ENCODE peak calls at places on chromosomes 4 and X, in ten cellular contexts. M is thoracic aorta; W is PC-3; K is astrocyte of the spinal cord; S is CD4-positive, alpha-beta T cell; R is keratinocyte; X is lower leg skin; G is mesothelial cell of epicardium; V is left ventricle myocardium inferior; H is MCF 10A. F is an unnamed sample.
A peak's percentile ranks its signal among the peaks of the same experiment; 100 is the strongest.

GRCh38 chr4:169724251-169724650 is 33.5 kb downstream of the HPF1 start:
- DNase-seq in M (no peak), W (no peak), K (peak; percentile 33), S (no peak), R (no peak), X (no peak), G (no peak), V (no peak), H (peak; percentile 26), F (peak; percentile 44)

GRCh38 chr4:189656551-189657165 is 284.0 kb upstream of the FRG1 start:
- DNase-seq in M (no peak), W (no peak), K (no peak), S (no peak), R (no peak), X (no peak), G (no peak), V (no peak), H (no peak), F (no peak)

GRCh38 chr4:99457676-99458075 is 22.5 kb upstream of the ADH7 start:
- DNase-seq in M (no peak), W (no peak), K (no peak), S (no peak), R (no peak), X (no peak), G (no peak), V (no peak), H (no peak), F (no peak)

GRCh38 chr4:13509442-13509841 is 25.3 kb upstream of the RAB28 start:
- DNase-seq in M (no peak), W (no peak), K (no peak), S (no peak), R (no peak), X (no peak), G (no peak), V (no peak), H (no peak), F (no peak)

GRCh38 chr4:185782523-185782922 is 29.5 kb downstream of the SORBS2 start:
- DNase-seq in M (no peak), W (peak; percentile 86), K (peak; percentile 40), S (no peak), R (no peak), X (no peak), G (no peak), V (no peak), H (no peak), F (no peak)

GRCh38 chr4:52015366-52015765 is 4.8 kb downstream of the LRRC66 start:
- DNase-seq in M (no peak), W (peak; percentile 46), K (no peak), S (no peak), R (no peak), X (no peak), G (no peak), V (no peak), H (peak; percentile 6), F (no peak)

GRCh38 chr4:103012085-103012484 is 7.4 kb downstream of the SLC9B1 start:
- DNase-seq in M (no peak), W (peak; percentile 55), K (peak; percentile 67), S (no peak), R (no peak), X (no peak), G (no peak), V (no peak), H (peak; percentile 70), F (peak; percentile 65)

GRCh38 chr4:89160806-89161205 is 49.5 kb downstream of the TIGD2 start:
- DNase-seq in M (no peak), W (no peak), K (no peak), S (no peak), R (no peak), X (no peak), G (no peak), V (no peak), H (no peak), F (no peak)

GRCh38 chr4:43330288-43330687 is 437.8 kb downstream of the GRXCR1 start:
- DNase-seq in M (no peak), W (peak; percentile 88), K (peak; percentile 40), S (no peak), R (peak; percentile 33), X (no peak), G (no peak), V (no peak), H (peak; percentile 95), F (no peak)

GRCh38 chrX:16484338-16484737 is 165.6 kb upstream of the S100G start:
- DNase-seq in M (no peak), W (peak; percentile 95), K (peak; percentile 92), S (peak; percentile 27), R (peak; percentile 91), X (no peak), G (no peak), V (no peak), H (peak; percentile 91), F (peak; percentile 87)

GRCh38 chrX:92232182-92232581 is 453.0 kb downstream of the PCDH11X start:
- DNase-seq in M (no peak), W (peak; percentile 36), K (peak; percentile 3), S (no peak), R (no peak), X (no peak), G (no peak), V (no peak), H (peak; percentile 31), F (no peak)

GRCh38 chr4:127698789-127699200 is 31.4 kb upstream of the SLC25A31 start:
- DNase-seq in M (no peak), W (peak; percentile 87), K (peak; percentile 85), S (no peak), R (no peak), X (no peak), G (no peak), V (no peak), H (peak; percentile 84), F (peak; percentile 78)

GRCh38 chr4:171390626-171391025 is 422.6 kb upstream of the GALNTL6 start:
- DNase-seq in M (no peak), W (no peak), K (no peak), S (no peak), R (no peak), X (no peak), G (no peak), V (no peak), H (peak; percentile 3), F (no peak)

GRCh38 chrX:45716747-45717146 is 516.1 kb upstream of the DIPK2B start:
- DNase-seq in M (no peak), W (peak; percentile 57), K (no peak), S (no peak), R (no peak), X (no peak), G (no peak), V (no peak), H (no peak), F (no peak)

GRCh38 chr4:56641494-56642051 is 39.5 kb downstream of the HOPX start:
- DNase-seq in M (no peak), W (peak; percentile 98), K (peak; percentile 94), S (no peak), R (peak; percentile 62), X (no peak), G (no peak), V (no peak), H (peak; percentile 82), F (peak; percentile 94)

GRCh38 chr4:65880594-65880993 is 210.3 kb upstream of the EPHA5 start:
- DNase-seq in M (no peak), W (peak; percentile 48), K (no peak), S (no peak), R (no peak), X (no peak), G (no peak), V (no peak), H (peak; percentile 41), F (no peak)
- TF ChIP-seq CTCF in M (no peak), W (peak; percentile 50), K (no peak), S (no peak), R (no peak), X (no peak), G (no peak), V (no peak), H (no peak), F (no peak)

GRCh38 chrX:68693481-68694410 is 46.3 kb downstream of the STARD8 start:
- DNase-seq in M (peak; percentile 28), W (peak; percentile 29), K (peak; percentile 54), S (no peak), R (no peak), X (peak; percentile 92), G (peak; percentile 37), V (peak; percentile 86), H (no peak), F (peak; percentile 28)
- TF ChIP-seq CTCF in M (no peak), W (no peak), K (no peak), S (no peak), R (no peak), X (no peak), G (no peak), V (no peak), H (no peak), F (no peak)

GRCh38 chrX:19381326-19381725 is 37.6 kb downstream of the PDHA1 start:
- DNase-seq in M (no peak), W (no peak), K (no peak), S (no peak), R (no peak), X (peak; percentile 53), G (no peak), V (no peak), H (no peak), F (no peak)

GRCh38 chrX:19377799-19378198 is 34.1 kb downstream of the PDHA1 start:
- DNase-seq in M (no peak), W (no peak), K (no peak), S (no peak), R (no peak), X (peak; percentile 72), G (no peak), V (no peak), H (no peak), F (no peak)

GRCh38 chrX:19388064-19388679 is 44.4 kb downstream of the PDHA1 start:
- DNase-seq in M (no peak), W (no peak), K (no peak), S (no peak), R (no peak), X (peak; percentile 37), G (no peak), V (no peak), H (no peak), F (no peak)

GRCh38 chrX:19386679-19387078 is 43.0 kb downstream of the PDHA1 start:
- DNase-seq in M (no peak), W (no peak), K (no peak), S (no peak), R (no peak), X (peak; percentile 66), G (no peak), V (no peak), H (no peak), F (no peak)

GRCh38 chrX:19382500-19383145 is 38.9 kb downstream of the PDHA1 start:
- DNase-seq in M (no peak), W (peak; percentile 68), K (peak; percentile 11), S (peak; percentile 41), R (no peak), X (peak; percentile 76), G (no peak), V (peak; percentile 34), H (peak; percentile 66), F (peak; percentile 0)
- TF ChIP-seq CTCF in M (peak; percentile 26), W (peak; percentile 74), K (peak; percentile 70), S (peak; percentile 36), R (peak; percentile 72), X (no peak), G (peak; percentile 22), V (peak; percentile 60), H (peak; percentile 48), F (peak; percentile 67)

DNA sequence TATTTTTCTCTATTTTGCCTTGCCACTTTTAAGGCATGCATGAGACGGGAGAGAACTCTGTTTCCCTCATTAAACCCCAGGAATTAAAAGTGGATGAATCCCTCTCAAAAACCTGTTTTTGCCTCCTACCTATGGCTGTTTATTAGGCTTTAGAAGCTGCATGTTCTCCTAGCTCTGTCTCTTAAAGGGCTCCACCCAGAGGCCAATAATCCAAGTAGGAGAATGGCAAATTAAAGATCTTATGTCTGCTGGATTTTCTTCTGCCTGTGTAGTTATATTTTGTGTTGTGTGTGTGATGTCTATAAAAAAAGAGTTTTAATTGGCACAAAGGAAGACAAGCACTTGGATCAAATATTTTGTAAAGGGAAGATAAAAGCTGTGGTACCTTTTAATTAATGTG is 32.4 kb downstream of the MAGEC1 start:
- DNase-seq in M (no peak), W (peak; percentile 43), K (peak; percentile 28), S (no peak), R (no peak), X (no peak), G (no peak), V (no peak), H (peak; percentile 36), F (peak; percentile 3)
- TF ChIP-seq CTCF in M (no peak), W (peak; percentile 56), K (peak; percentile 28), S (no peak), R (no peak), X (no peak), G (no peak), V (no peak), H (no peak), F (peak; percentile 33)

F was measured in HFFc6.